ENCODE peak calls at places on chromosomes 13 and 19, in nine cellular contexts. O is lower leg skin, U is GM12892, Q is tibial nerve, G is prostate gland, K is testis, Y is uterus, E is A549, B is adrenal gland. L is an unnamed sample.

GRCh38 chr19:8242212-8242821 is 33.1 kb downstream of the CERS4 start:
- DNase-seq in O (no peak), U (no peak), Q (no peak), G (no peak), K (no peak), Y (no peak), E (no peak), B (no peak), L (no peak)

GRCh38 chr19:5188548-5189317 is 151.9 kb downstream of the PTPRS start:
- DNase-seq in O (no peak), U (no peak), Q (no peak), G (no peak), K (no peak), Y (no peak), E (no peak), B (no peak), L (no peak)

GRCh38 chr13:35833571-35834305 is 297.4 kb downstream of the DCLK1 start:
- DNase-seq in O (no peak), U (no peak), Q (no peak), G (no peak), K (no peak), Y (no peak), E (no peak), B (no peak), L (no peak)

GRCh38 chr13:46577656-46578589 is 25.0 kb downstream of the LRCH1 start:
- DNase-seq in O (no peak), U (no peak), Q (no peak), G (no peak), K (no peak), Y (no peak), E (no peak), B (no peak), L (no peak)

GRCh38 chr13:39888865-39889810 is 233.7 kb downstream of the COG6 start:
- DNase-seq in O (no peak), U (no peak), Q (no peak), G (no peak), K (no peak), Y (no peak), E (no peak), B (no peak), L (no peak)

GRCh38 chr13:25625361-25625760 is 253.6 kb downstream of the ATP8A2 start:
- DNase-seq in O (no peak), U (no peak), Q (no peak), G (no peak), K (no peak), Y (no peak), E (no peak), B (no peak), L (no peak)

GRCh38 chr19:49403404-49404187 is 15.5 kb downstream of the KASH5 start:
- DNase-seq in O (no peak), U (no peak), Q (no peak), G (no peak), K (no peak), Y (no peak), E (no peak), B (no peak), L (no peak)

GRCh38 chr13:96652506-96652905 is 341.8 kb downstream of the OXGR1 start:
- DNase-seq in O (no peak), U (no peak), Q (no peak), G (no peak), K (no peak), Y (no peak), E (no peak), B (no peak), L (no peak)

GRCh38 chr19:19021115-19021514 is 12.2 kb downstream of the SUGP2 start:
- DNase-seq in O (no peak), U (no peak), Q (no peak), G (peak; percentile 29), K (no peak), Y (no peak), E (no peak), B (no peak), L (no peak)

GRCh38 chr13:110546933-110547332 is 14.6 kb downstream of the RAB20 start:
- DNase-seq in O (peak; percentile 58), U (no peak), Q (peak; percentile 65), G (peak; percentile 56), K (peak; percentile 96), Y (no peak), E (peak; percentile 81), B (peak; percentile 100), L (peak; percentile 91)

GRCh38 chr13:110463876-110464510 is 97.5 kb downstream of the RAB20 start:
- DNase-seq in O (no peak), U (no peak), Q (no peak), G (no peak), K (no peak), Y (no peak), E (no peak), B (no peak), L (no peak)

GRCh38 chr13:41401371-41401770 is 56.0 kb upstream of the RGCC start:
- DNase-seq in O (no peak), U (no peak), Q (no peak), G (no peak), K (no peak), Y (no peak), E (peak; percentile 5), B (peak; percentile 4), L (no peak)

GRCh38 chr19:11848200-11848593 is 329 bp upstream of the ZNF439 start:
- DNase-seq in O (no peak), U (no peak), Q (no peak), G (no peak), K (no peak), Y (no peak), E (no peak), B (no peak), L (no peak)

GRCh38 chr19:11849264-11849615 is 714 bp downstream of the ZNF439 start:
- DNase-seq in O (no peak), U (no peak), Q (no peak), G (no peak), K (peak; percentile 18), Y (no peak), E (no peak), B (peak; percentile 14), L (no peak)

GRCh38 chr19:11843741-11844140 is 4.8 kb upstream of the ZNF439 start:
- DNase-seq in O (no peak), U (no peak), Q (no peak), G (peak; percentile 22), K (peak; percentile 74), Y (no peak), E (no peak), B (no peak), L (no peak)

GRCh38 chr19:11853358-11853757 is 4.8 kb downstream of the ZNF439 start:
- DNase-seq in O (no peak), U (no peak), Q (no peak), G (no peak), K (no peak), Y (no peak), E (no peak), B (no peak), L (no peak)

DNA sequence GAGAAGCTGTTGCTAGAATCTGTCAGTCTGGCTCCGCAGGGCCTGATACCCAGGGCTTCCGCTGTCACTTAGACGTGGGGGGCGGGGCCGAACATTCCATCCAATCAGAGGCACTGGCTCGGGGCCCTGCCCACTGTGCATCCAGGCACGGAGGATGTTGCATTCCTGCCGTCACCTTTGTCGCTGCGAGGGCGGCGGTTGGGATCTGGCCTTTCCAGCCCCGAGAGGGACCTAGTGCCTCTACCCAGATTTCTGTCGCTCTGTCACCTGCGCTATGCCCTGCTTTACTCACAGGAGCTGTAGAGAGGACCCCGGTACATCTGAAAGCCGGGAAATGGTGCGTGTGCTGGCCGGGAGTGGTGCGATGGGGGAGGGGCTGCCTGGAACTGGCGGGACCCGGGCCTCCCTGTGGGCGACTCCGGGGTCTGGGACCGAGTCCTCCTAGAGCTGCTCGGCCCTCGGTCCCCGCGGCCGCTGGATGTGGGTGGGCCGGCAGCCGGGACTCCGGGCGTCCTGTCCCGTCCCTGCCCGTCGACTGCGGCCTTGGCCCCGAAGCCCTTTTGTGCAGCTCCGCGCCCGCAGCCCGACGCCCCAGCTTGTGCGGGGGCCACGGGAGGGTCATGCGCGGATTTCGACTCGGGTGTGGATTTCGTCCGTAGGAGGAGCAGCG is at the start of gene ZNF439:
- DNase-seq in O (peak; percentile 89), U (peak; percentile 66), Q (peak; percentile 84), G (peak; percentile 92), K (peak; percentile 98), Y (peak; percentile 82), E (no peak), B (peak; percentile 96), L (peak; percentile 88)
- TF ChIP-seq POLR2A in O (no peak), U (peak; percentile 37), Q (no peak), G (peak; percentile 63), K (no peak), Y (no peak), E (no peak), B (peak; percentile 41), L (no peak)

DNA sequence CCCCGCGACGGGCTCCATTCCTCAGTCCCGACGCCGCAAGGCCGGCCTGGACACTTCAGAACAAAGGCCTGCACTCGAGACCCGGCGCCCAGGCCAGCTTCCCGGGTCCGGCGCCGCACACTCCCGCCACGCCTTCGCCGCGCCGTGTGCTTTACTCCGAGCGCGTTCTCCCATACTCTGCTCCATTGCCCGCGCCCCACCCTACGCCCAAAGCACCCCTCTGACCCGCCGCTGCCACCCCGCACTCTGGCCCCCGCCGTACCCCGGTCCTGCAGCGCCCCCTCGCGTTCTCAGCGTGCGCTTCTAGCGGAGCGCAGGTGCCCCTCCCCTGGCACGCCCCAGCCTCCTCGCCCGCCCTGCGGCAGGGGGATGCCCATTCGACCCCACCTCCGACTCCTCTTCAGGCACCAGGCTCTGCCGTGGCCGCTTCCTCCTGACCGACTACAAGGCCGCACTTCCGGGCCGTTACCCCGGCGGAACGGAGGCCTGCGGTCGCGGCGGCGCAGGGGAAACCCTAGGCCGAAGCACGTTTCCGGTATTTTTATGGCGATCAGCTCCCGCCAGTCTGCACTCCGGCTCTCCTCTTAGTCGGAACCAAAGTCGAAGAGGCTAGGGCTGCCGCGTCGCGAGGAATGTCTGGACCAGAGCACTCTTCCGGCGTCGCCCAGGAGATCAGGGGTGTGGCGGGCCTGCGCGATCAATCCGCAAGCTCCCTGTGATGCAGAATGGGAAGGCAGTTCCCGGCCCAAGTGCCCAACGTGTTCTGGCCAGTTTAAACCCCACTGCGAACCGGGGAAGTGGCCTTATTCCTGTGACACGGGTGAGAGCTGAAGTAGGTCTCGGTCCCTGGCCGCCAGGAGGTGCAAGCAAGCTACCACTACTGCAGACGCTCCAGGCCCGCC is at the start of gene ZBTB45:
- DNase-seq in O (peak; percentile 91), U (peak; percentile 79), Q (peak; percentile 86), G (peak; percentile 89), K (peak; percentile 93), Y (peak; percentile 94), E (peak; percentile 99), B (peak; percentile 93), L (peak; percentile 93)
- TF ChIP-seq POLR2A in O (no peak), U (peak; percentile 76), Q (peak; percentile 60), G (peak; percentile 44), K (no peak), Y (peak; percentile 25), E (peak; percentile 84), B (peak; percentile 57), L (peak; percentile 43)

GRCh38 chr19:21358768-21359451 is at the start of gene ZNF738:
- DNase-seq in O (peak; percentile 93), U (peak; percentile 74), Q (peak; percentile 74), G (peak; percentile 92), K (peak; percentile 97), Y (peak; percentile 92), E (peak; percentile 75), B (peak; percentile 95), L (peak; percentile 92)
- TF ChIP-seq POLR2A in O (no peak), U (peak; percentile 87), Q (no peak), G (peak; percentile 65), K (no peak), Y (peak; percentile 67), E (no peak), B (peak; percentile 78), L (no peak)

DNA sequence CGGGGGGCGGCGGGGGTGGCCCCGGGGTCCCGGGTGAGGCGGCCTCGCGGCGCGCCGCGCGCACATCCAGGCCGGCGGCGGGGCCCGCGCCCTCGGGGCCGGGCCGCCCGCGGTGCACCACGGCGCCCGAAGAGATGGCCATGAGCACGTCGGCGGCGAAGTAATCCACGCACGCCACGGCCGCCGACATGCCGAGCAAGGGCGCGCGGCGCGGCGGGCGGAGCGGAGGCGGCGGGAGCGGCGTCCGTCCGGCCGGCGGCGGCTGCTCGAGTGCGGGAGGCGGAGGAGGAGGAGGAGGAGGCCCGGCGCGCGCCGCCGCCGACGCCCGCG is at the start of gene KLF16:
- DNase-seq in O (no peak), U (no peak), Q (no peak), G (no peak), K (no peak), Y (no peak), E (no peak), B (no peak), L (no peak)
- TF ChIP-seq POLR2A in O (no peak), U (peak; percentile 81), Q (peak; percentile 32), G (peak; percentile 23), K (no peak), Y (peak; percentile 64), E (peak; percentile 46), B (peak; percentile 80), L (no peak)

L was measured in body of pancreas.